ENCODE peak calls at places on chromosomes 7 and 10, in seven cellular contexts. A is neuronal stem cell, F is H1, J is IMR-90, C is H9, R is mesendoderm, L is mesenchymal stem cell. D is an unnamed sample.
A peak's percentile ranks its signal among the peaks of the same experiment; 100 is the strongest.

GRCh38 chr7:44460325-44460724 is 30.1 kb downstream of the NUDCD3 start:
- DNase-seq in A (no peak), F (no peak), J (no peak), C (no peak), R (no peak), L (no peak), D (no peak)

GRCh38 chr7:35754741-35755140 is 46.1 kb upstream of the SEPTIN7 start:
- DNase-seq in A (no peak), F (no peak), J (peak; percentile 17), C (no peak), R (peak; percentile 16), L (peak; percentile 74), D (no peak)

GRCh38 chr10:96170212-96170611 is 40.1 kb downstream of the ZNF518A start:
- DNase-seq in A (no peak), F (no peak), J (no peak), C (no peak), R (peak; percentile 3), L (no peak), D (no peak)

GRCh38 chr7:105920766-105921165 is 42.3 kb upstream of the CDHR3 start:
- DNase-seq in A (no peak), F (no peak), J (peak; percentile 46), C (no peak), R (no peak), L (no peak), D (no peak)

GRCh38 chr7:21945374-21946227 is at the start of gene CDCA7L:
- DNase-seq in A (peak; percentile 74), F (peak; percentile 88), J (peak; percentile 63), C (peak; percentile 86), R (peak; percentile 85), L (peak; percentile 83), D (peak; percentile 69)

GRCh38 chr7:75892634-75893272 is 13.9 kb downstream of the RHBDD2 start:
- DNase-seq in A (no peak), F (no peak), J (peak; percentile 26), C (no peak), R (no peak), L (peak; percentile 25), D (peak; percentile 58)

GRCh38 chr10:77869626-77870420 is 56.7 kb downstream of the DLG5 start:
- DNase-seq in A (no peak), F (no peak), J (no peak), C (no peak), R (no peak), L (no peak), D (no peak)

GRCh38 chr7:54996391-54996790 is 22.4 kb upstream of the EGFR start:
- DNase-seq in A (no peak), F (no peak), J (no peak), C (no peak), R (no peak), L (no peak), D (no peak)

GRCh38 chr7:20783716-20784310 is 2.9 kb downstream of the SP8 start:
- DNase-seq in A (no peak), F (peak; percentile 64), J (no peak), C (peak; percentile 73), R (peak; percentile 80), L (peak; percentile 37), D (no peak)

GRCh38 chr10:31522820-31523219 is 203.8 kb downstream of the ZEB1 start:
- DNase-seq in A (no peak), F (no peak), J (no peak), C (no peak), R (no peak), L (no peak), D (no peak)

GRCh38 chr10:33333260-33334169 is 952 bp downstream of the NRP1 start:
- DNase-seq in A (peak; percentile 9), F (no peak), J (no peak), C (no peak), R (no peak), L (peak; percentile 42), D (no peak)

GRCh38 chr10:131196176-131196885 is 115.2 kb downstream of the TCERG1L start:
- DNase-seq in A (no peak), F (peak; percentile 22), J (no peak), C (peak; percentile 10), R (no peak), L (no peak), D (no peak)

GRCh38 chr10:103767756-103768155 is 87.6 kb downstream of the SH3PXD2A start:
- DNase-seq in A (no peak), F (no peak), J (peak; percentile 33), C (no peak), R (no peak), L (peak; percentile 58), D (no peak)

GRCh38 chr7:158957507-158957900 is 101.1 kb downstream of the DYNC2I1 start:
- DNase-seq in A (no peak), F (no peak), J (no peak), C (no peak), R (no peak), L (no peak), D (no peak)

GRCh38 chr7:6559896-6560295 is 8.6 kb upstream of the GRID2IP start:
- DNase-seq in A (no peak), F (no peak), J (no peak), C (peak; percentile 45), R (no peak), L (no peak), D (no peak)

GRCh38 chr7:100675581-100676350 is 2.2 kb downstream of the GNB2 start:
- DNase-seq in A (peak; percentile 68), F (peak; percentile 80), J (peak; percentile 59), C (peak; percentile 77), R (peak; percentile 78), L (peak; percentile 79), D (no peak)

GRCh38 chr10:101558206-101558605 is 29.9 kb downstream of the POLL start:
- DNase-seq in A (no peak), F (no peak), J (no peak), C (peak; percentile 21), R (no peak), L (no peak), D (no peak)

GRCh38 chr7:80783688-80784327 is 135.0 kb downstream of the SEMA3C start:
- DNase-seq in A (no peak), F (no peak), J (peak; percentile 65), C (no peak), R (no peak), L (no peak), D (no peak)

GRCh38 chr7:158111556-158111880 is 476.1 kb downstream of the PTPRN2 start:
- DNase-seq in A (no peak), F (peak; percentile 41), J (no peak), C (no peak), R (no peak), L (no peak), D (no peak)

GRCh38 chr7:98420966-98421612 is 20.2 kb upstream of the BAIAP2L1 start:
- DNase-seq in A (peak; percentile 58), F (peak; percentile 91), J (no peak), C (peak; percentile 92), R (peak; percentile 89), L (peak; percentile 29), D (peak; percentile 84)

GRCh38 chr7:46525876-46526275 is 604.8 kb upstream of the IGFBP3 start:
- DNase-seq in A (no peak), F (no peak), J (no peak), C (no peak), R (no peak), L (no peak), D (peak; percentile 10)

GRCh38 chr7:46524350-46524749 is 603.3 kb upstream of the IGFBP3 start:
- DNase-seq in A (no peak), F (no peak), J (peak; percentile 22), C (no peak), R (no peak), L (no peak), D (no peak)

GRCh38 chr7:46518713-46519112 is 597.6 kb upstream of the IGFBP3 start:
- DNase-seq in A (no peak), F (no peak), J (no peak), C (no peak), R (no peak), L (no peak), D (no peak)

GRCh38 chr7:46527360-46527759 is 606.3 kb upstream of the IGFBP3 start:
- DNase-seq in A (no peak), F (no peak), J (no peak), C (no peak), R (no peak), L (no peak), D (no peak)

GRCh38 chr7:46522354-46522906 is 601.4 kb upstream of the IGFBP3 start:
- DNase-seq in A (no peak), F (no peak), J (no peak), C (no peak), R (no peak), L (no peak), D (no peak)
- H3K18ac ChIP-seq in A (no peak overlapping the region), F (no peak overlapping the region), J (no peak overlapping the region), C (no peak overlapping the region), R (no peak overlapping the region), L (peak overlapping the region; percentile 19), D (no peak overlapping the region)

GRCh38 chr10:11587860-11588259 is 23.6 kb downstream of the USP6NL start:
- DNase-seq in A (no peak), F (no peak), J (no peak), C (no peak), R (peak; percentile 62), L (no peak), D (peak; percentile 92)
- H2AK5ac ChIP-seq in A (no peak overlapping the region), F (no peak overlapping the region), J (no peak overlapping the region), C (no peak overlapping the region), R (no peak overlapping the region), L (no peak overlapping the region), D (no peak overlapping the region)

DNA sequence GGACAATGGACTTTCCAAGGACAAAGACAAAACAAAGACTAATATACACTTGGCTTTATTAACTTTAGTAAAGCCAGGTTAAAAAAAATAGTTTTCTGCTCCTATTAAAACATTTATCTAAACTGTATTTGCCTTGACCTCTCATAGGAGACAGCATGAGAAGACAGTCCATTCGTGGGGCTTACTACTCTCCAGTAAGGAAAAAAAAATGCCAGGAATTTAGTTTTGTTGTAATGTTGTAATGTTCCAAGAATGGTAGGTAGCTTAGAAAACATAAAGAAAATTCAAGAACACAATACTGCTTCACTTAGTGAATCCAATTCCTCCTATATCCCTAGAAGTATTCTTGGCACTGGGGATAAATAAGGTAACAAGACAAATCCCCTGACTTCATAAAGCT is 81.7 kb downstream of the KMT2C start:
- DNase-seq in A (no peak), F (no peak), J (peak; percentile 73), C (no peak), R (no peak), L (peak; percentile 24), D (no peak)
- H3K18ac ChIP-seq in A (no peak overlapping the region), F (no peak overlapping the region), J (no peak overlapping the region), C (no peak overlapping the region), R (no peak overlapping the region), L (no peak overlapping the region), D (no peak overlapping the region)

GRCh38 chr7:140160308-140160707 is 16.5 kb downstream of the KDM7A start:
- DNase-seq in A (no peak), F (no peak), J (no peak), C (no peak), R (peak; percentile 86), L (no peak), D (no peak)
- H2AK5ac ChIP-seq in A (no peak overlapping the region), F (no peak overlapping the region), J (no peak overlapping the region), C (no peak overlapping the region), R (no peak overlapping the region), L (no peak overlapping the region), D (no peak overlapping the region)

DNA sequence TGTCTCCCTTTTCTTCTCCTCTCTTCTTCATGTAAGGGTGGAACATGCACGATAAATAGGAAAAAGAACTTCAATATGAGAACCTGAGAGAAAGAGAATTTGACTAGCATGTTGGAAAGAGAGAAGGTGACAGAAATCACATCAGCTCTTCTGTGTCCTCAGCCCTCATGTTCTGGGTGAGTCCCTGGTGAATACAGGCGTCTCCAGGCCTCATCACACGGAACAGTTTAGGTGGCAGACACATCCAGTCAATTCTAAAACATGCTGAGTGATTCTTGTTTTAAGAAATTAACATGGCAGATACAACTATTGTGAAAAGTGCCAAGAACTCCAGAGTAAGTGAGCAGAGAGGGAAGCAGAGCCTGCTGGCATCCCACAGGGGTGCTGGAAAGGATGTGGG is 96.1 kb downstream of the FAM107B start:
- DNase-seq in A (no peak), F (no peak), J (no peak), C (no peak), R (no peak), L (no peak), D (no peak)
- H3K18ac ChIP-seq in A (no peak overlapping the region), F (no peak overlapping the region), J (no peak overlapping the region), C (no peak overlapping the region), R (no peak overlapping the region), L (no peak overlapping the region), D (no peak overlapping the region)